ENCODE peak calls at places on chromosomes 11 and 22, in seven cellular contexts. One of them, this sample, is unnamed.
A peak's percentile ranks its signal among the peaks of the same experiment; 100 is the strongest.

GRCh38 chr11:101269990-101270660 is 140.5 kb upstream of the PGR start:
- DNase-seq in MM.1S: no peak
- DNase-seq in PC-9: no peak
- DNase-seq in mesenchymal stem cell: no peak
- DNase-seq in H9: no peak
- DNase-seq in fibroblast of lung: no peak
- DNase-seq in astrocyte: no peak
- DNase-seq in this sample: no peak

GRCh38 chr11:77775941-77776340 is 44.6 kb downstream of the RSF1 start:
- DNase-seq in H9: no peak
- DNase-seq in PC-9: no peak
- DNase-seq in fibroblast of lung: no peak
- DNase-seq in mesenchymal stem cell: no peak
- DNase-seq in MM.1S: no peak
- DNase-seq in astrocyte: no peak
- DNase-seq in this sample: no peak

GRCh38 chr11:83477772-83478171 is 191.6 kb upstream of the CCDC90B start:
- DNase-seq in fibroblast of lung: no peak
- DNase-seq in H9: no peak
- DNase-seq in PC-9: no peak
- DNase-seq in MM.1S: no peak
- DNase-seq in astrocyte: no peak
- DNase-seq in mesenchymal stem cell: no peak
- DNase-seq in this sample: no peak

GRCh38 chr11:2774173-2775082 is 74.6 kb upstream of the KCNQ1OT1 start:
- DNase-seq in mesenchymal stem cell: no peak
- DNase-seq in fibroblast of lung: no peak
- DNase-seq in astrocyte: no peak
- DNase-seq in MM.1S: no peak
- DNase-seq in H9: no peak
- DNase-seq in PC-9: no peak
- DNase-seq in this sample: no peak

GRCh38 chr22:31044262-31044861 is 36.8 kb upstream of the SMTN start:
- DNase-seq in MM.1S: no peak
- DNase-seq in astrocyte: peak; percentile 56
- DNase-seq in mesenchymal stem cell: no peak
- DNase-seq in PC-9: no peak
- DNase-seq in H9: peak; percentile 34
- DNase-seq in fibroblast of lung: peak; percentile 68
- DNase-seq in this sample: no peak

GRCh38 chr22:50342651-50343540 is at the start of gene PPP6R2:
- DNase-seq in MM.1S: peak; percentile 83
- DNase-seq in astrocyte: no peak
- DNase-seq in fibroblast of lung: peak; percentile 60
- DNase-seq in mesenchymal stem cell: peak; percentile 79
- DNase-seq in H9: peak; percentile 78
- DNase-seq in PC-9: peak; percentile 82
- DNase-seq in this sample: peak; percentile 83

GRCh38 chr11:128632151-128632791 is 44.9 kb upstream of the ETS1 start:
- DNase-seq in astrocyte: peak; percentile 46
- DNase-seq in PC-9: peak; percentile 9
- DNase-seq in MM.1S: peak; percentile 75
- DNase-seq in H9: peak; percentile 73
- DNase-seq in fibroblast of lung: peak; percentile 60
- DNase-seq in mesenchymal stem cell: peak; percentile 59
- DNase-seq in this sample: peak; percentile 88

GRCh38 chr11:89052220-89052619 is 13.6 kb downstream of the GRM5 start:
- DNase-seq in H9: no peak
- DNase-seq in MM.1S: no peak
- DNase-seq in astrocyte: no peak
- DNase-seq in mesenchymal stem cell: no peak
- DNase-seq in PC-9: no peak
- DNase-seq in fibroblast of lung: no peak
- DNase-seq in this sample: no peak

GRCh38 chr11:111347723-111348115 is 31.4 kb downstream of the POU2AF1 start:
- DNase-seq in PC-9: no peak
- DNase-seq in astrocyte: peak; percentile 23
- DNase-seq in fibroblast of lung: peak; percentile 46
- DNase-seq in mesenchymal stem cell: no peak
- DNase-seq in H9: no peak
- DNase-seq in MM.1S: no peak
- DNase-seq in this sample: no peak

GRCh38 chr11:86710936-86711335 is 38.5 kb upstream of the ME3 start:
- DNase-seq in astrocyte: no peak
- DNase-seq in H9: no peak
- DNase-seq in fibroblast of lung: no peak
- DNase-seq in PC-9: no peak
- DNase-seq in mesenchymal stem cell: no peak
- DNase-seq in MM.1S: no peak
- DNase-seq in this sample: no peak

GRCh38 chr22:50434849-50435700 is 39.8 kb downstream of the SBF1 start:
- DNase-seq in H9: no peak
- DNase-seq in fibroblast of lung: no peak
- DNase-seq in mesenchymal stem cell: no peak
- DNase-seq in PC-9: no peak
- DNase-seq in MM.1S: no peak
- DNase-seq in astrocyte: no peak
- DNase-seq in this sample: no peak

DNA sequence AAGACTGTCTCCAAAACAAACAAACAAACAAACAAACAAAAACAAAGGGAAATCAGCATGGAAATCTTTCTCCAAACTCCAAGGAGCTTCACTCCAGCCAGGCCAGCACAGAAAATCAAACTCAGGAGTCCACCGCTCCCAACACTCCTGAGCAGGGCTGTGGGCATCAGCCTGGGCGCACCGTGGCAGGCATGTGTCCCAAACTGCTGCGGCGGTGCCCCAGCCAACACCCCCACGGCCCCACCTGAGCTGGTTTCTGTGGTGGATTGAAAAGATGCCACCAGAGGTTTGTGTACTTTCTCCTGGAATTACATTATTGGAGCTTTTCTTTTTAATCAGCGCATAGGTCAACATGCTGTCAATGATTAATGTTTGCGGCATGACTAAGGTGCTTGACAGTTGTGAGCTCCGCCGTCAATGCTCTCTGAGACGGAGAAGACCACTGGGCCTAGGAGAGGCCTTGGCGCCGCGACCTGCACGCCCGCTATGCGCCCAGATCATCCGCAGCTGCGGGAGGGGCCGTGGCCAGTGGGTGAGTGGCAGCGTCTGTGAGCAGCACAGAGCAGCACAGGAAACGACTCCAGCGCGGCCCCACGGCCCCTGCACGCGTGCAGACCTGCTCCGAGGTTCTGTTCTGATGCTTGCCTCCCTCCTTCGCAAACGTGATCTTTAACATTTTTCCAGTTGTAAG is 18.1 kb downstream of the DRD4 start:
- DNase-seq in mesenchymal stem cell: no peak
- DNase-seq in fibroblast of lung: no peak
- DNase-seq in astrocyte: no peak
- DNase-seq in H9: no peak
- DNase-seq in MM.1S: no peak
- DNase-seq in PC-9: no peak
- DNase-seq in this sample: no peak
- H3K4me2 ChIP-seq in mesenchymal stem cell: peak overlapping the region; percentile 45
- H3K4me2 ChIP-seq in fibroblast of lung: no peak overlapping the region
- H3K4me2 ChIP-seq in astrocyte: no peak overlapping the region
- H3K4me2 ChIP-seq in H9: no peak overlapping the region
- H3K4me2 ChIP-seq in MM.1S: no peak overlapping the region
- H3K4me2 ChIP-seq in PC-9: no peak overlapping the region
- H3K4me2 ChIP-seq in this sample: no peak overlapping the region

DNA sequence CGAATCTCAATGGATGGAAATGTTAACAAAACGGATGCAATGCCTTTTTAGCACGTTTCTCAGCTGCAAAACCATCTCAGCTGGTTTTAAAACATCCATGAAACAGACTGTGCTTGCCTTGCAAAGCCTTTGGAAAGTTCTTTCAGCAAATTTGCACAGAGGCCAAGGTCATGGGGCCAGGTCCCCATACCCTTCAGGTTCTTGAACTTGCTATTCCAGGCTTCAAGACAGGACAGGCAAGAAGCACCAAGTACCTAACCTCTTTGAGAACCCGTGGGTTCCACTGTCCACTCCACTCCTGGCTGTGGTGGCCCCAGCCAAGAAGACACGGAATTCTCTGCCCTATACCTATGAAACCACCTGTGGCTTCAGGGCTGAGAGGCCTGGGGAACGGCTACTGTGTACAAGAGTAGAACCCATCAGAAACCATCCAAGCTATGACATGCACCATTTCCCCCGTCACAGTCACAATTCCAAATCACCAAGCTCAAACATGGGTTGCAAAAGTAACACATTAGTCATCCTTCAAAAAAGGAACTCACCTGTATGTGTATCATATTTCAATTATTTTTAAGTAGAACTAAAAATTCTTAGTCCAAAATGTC is 17.0 kb downstream of the TNKS1BP1 start:
- DNase-seq in astrocyte: no peak
- DNase-seq in MM.1S: no peak
- DNase-seq in PC-9: no peak
- DNase-seq in mesenchymal stem cell: no peak
- DNase-seq in H9: no peak
- DNase-seq in fibroblast of lung: no peak
- DNase-seq in this sample: no peak
- H3K4me2 ChIP-seq in astrocyte: peak overlapping the region; percentile 65
- H3K4me2 ChIP-seq in MM.1S: no peak overlapping the region
- H3K4me2 ChIP-seq in PC-9: peak overlapping the region; percentile 60
- H3K4me2 ChIP-seq in mesenchymal stem cell: no peak overlapping the region
- H3K4me2 ChIP-seq in H9: no peak overlapping the region
- H3K4me2 ChIP-seq in fibroblast of lung: no peak overlapping the region
- H3K4me2 ChIP-seq in this sample: no peak overlapping the region

DNA sequence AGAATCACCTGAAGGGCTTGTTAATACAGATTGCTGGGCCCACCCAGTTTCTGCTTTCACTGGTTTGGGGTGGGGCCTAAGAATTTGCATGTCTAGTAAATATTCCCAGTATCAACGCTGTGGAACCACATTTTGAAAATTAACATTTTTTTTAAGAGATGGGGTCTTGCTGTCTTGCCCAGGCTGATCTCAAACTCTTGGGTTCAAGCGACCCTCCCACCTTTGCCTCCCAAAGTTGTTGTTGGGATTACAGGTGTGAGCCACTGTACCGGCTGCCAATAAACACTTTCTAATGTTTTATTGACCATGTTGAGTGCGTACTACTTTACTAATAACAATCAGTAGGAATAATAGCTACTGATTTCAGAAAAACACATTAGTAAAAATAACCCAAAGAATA is 2.5 kb downstream of the EIF4G2 start:
- DNase-seq in fibroblast of lung: no peak
- DNase-seq in astrocyte: no peak
- DNase-seq in PC-9: no peak
- DNase-seq in H9: no peak
- DNase-seq in mesenchymal stem cell: no peak
- DNase-seq in MM.1S: no peak
- DNase-seq in this sample: no peak
- H3K4me2 ChIP-seq in fibroblast of lung: peak overlapping the region; percentile 74
- H3K4me2 ChIP-seq in astrocyte: peak overlapping the region; percentile 94
- H3K4me2 ChIP-seq in PC-9: peak overlapping the region; percentile 81
- H3K4me2 ChIP-seq in H9: no peak overlapping the region
- H3K4me2 ChIP-seq in mesenchymal stem cell: peak overlapping the region; percentile 31
- H3K4me2 ChIP-seq in MM.1S: peak overlapping the region; percentile 84
- H3K4me2 ChIP-seq in this sample: peak overlapping the region; percentile 95

DNA sequence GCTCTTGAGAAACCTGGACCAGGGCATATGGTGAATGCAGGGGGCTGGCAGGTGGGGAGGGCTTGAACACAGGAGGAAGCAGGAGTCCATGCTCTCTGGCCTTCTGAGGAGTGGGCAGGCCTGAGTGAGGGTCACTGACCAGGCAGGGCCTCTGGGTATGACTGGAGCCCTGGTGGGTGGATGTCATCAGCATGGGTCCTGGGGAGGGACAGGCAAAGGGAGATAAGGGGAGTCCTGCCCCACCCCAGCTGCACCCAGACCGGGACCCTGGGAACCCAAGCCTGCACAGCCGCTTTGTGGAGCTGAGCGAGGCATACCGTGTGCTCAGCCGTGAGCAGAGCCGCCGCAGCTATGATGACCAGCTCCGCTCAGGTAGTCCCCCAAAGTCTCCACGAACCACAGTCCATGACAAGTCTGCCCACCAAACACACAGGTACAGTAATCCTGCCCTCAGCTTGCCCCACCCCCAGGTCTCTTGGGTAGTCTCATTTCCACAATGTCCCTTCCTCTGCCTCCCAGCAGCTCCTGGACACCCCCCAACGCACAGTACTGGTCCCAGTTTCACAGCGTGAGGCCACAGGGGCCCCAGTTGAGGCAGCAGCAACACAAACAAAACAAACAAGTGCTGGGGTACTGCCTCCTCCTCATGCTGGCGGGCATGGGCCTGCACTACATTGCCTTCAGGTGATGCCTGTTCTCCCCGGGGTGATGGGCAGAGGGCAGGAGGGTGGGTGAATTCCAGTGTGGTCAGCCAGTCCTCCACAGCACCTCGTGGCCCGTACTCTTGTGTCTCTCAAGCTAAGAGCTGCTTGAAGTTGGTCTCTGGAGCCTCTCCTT is 2.0 kb upstream of the VEGFB start:
- DNase-seq in PC-9: no peak
- DNase-seq in H9: no peak
- DNase-seq in mesenchymal stem cell: no peak
- DNase-seq in astrocyte: no peak
- DNase-seq in fibroblast of lung: no peak
- DNase-seq in MM.1S: no peak
- DNase-seq in this sample: no peak
- H3K4me2 ChIP-seq in PC-9: no peak overlapping the region
- H3K4me2 ChIP-seq in H9: no peak overlapping the region
- H3K4me2 ChIP-seq in mesenchymal stem cell: no peak overlapping the region
- H3K4me2 ChIP-seq in astrocyte: no peak overlapping the region
- H3K4me2 ChIP-seq in fibroblast of lung: no peak overlapping the region
- H3K4me2 ChIP-seq in MM.1S: no peak overlapping the region
- H3K4me2 ChIP-seq in this sample: no peak overlapping the region

DNA sequence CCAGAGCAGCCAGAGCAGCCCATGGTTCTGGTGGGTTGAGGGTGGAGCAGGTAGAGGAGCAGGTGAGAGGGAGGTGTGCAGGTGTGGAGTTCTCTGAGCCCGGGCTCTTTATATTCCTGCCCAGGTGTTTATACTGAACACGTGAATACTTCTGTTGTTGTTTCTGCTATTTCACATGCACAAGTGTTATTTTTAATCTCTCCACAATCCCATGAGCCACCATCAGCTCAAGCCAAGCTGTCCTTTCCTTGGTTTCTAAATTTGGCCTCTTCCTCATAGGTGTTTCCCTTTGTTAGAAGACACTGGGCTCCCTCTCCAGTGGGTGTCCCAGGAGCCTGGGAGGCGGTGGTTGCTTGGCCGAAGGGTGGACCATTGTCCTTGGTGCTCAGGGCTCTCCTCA is at the start of gene KRTAP5-3:
- DNase-seq in fibroblast of lung: no peak
- DNase-seq in mesenchymal stem cell: no peak
- DNase-seq in H9: no peak
- DNase-seq in astrocyte: no peak
- DNase-seq in MM.1S: no peak
- DNase-seq in PC-9: no peak
- DNase-seq in this sample: no peak
- H3K4me2 ChIP-seq in fibroblast of lung: no peak within 1 kb of the TSS
- H3K4me2 ChIP-seq in mesenchymal stem cell: no peak within 1 kb of the TSS
- H3K4me2 ChIP-seq in H9: no peak within 1 kb of the TSS
- H3K4me2 ChIP-seq in astrocyte: no peak within 1 kb of the TSS
- H3K4me2 ChIP-seq in MM.1S: no peak within 1 kb of the TSS
- H3K4me2 ChIP-seq in PC-9: no peak within 1 kb of the TSS
- H3K4me2 ChIP-seq in this sample: no peak within 1 kb of the TSS

DNA sequence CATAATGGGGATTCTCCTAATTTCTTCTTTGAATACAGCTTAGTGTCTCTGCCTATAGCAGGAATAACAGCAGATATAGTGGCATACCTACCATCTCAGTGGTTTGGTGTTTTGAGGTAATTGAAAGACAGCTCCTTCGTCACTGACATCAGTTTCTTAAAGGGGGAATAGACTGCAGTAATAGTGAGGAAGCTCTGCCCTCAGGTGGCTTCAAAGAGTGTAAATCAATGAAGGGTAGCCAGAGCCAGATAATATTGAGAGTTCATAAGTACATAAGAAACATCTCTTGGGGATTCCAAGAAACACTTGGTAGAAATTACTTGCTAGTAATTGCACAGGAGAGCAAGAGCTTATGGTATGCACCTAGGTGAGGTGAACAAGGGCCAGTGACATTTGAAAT is 4.4 kb downstream of the OR6M1 start:
- DNase-seq in PC-9: no peak
- DNase-seq in MM.1S: no peak
- DNase-seq in astrocyte: no peak
- DNase-seq in mesenchymal stem cell: no peak
- DNase-seq in fibroblast of lung: no peak
- DNase-seq in H9: no peak
- DNase-seq in this sample: peak; percentile 23
- H3K4me2 ChIP-seq in PC-9: no peak overlapping the region
- H3K4me2 ChIP-seq in MM.1S: no peak overlapping the region
- H3K4me2 ChIP-seq in astrocyte: no peak overlapping the region
- H3K4me2 ChIP-seq in mesenchymal stem cell: no peak overlapping the region
- H3K4me2 ChIP-seq in fibroblast of lung: no peak overlapping the region
- H3K4me2 ChIP-seq in H9: no peak overlapping the region
- H3K4me2 ChIP-seq in this sample: no peak overlapping the region